ENCODE peak calls at places on chromosomes 5 and 9, in six cellular contexts. C is H1, D is K562, J is HCT116, E is HepG2, P is GM12878. F is an unnamed sample.

GRCh38 chr5:5271606-5272321 is 131.6 kb downstream of the ADAMTS16 start:
- DNase-seq in C (no peak), D (no peak), J (no peak), E (no peak), P (no peak), F (no peak)

GRCh38 chr9:94800424-94801117 is 74.1 kb downstream of the AOPEP start:
- DNase-seq in C (no peak), D (no peak), J (no peak), E (no peak), P (no peak), F (no peak)

GRCh38 chr5:153893809-153894208 is 144.9 kb downstream of the FAM114A2 start:
- DNase-seq in C (no peak), D (no peak), J (no peak), E (no peak), P (no peak), F (no peak)

GRCh38 chr5:59366784-59367183 is 526.7 kb downstream of the PDE4D start:
- DNase-seq in C (no peak), D (no peak), J (no peak), E (no peak), P (no peak), F (no peak)

GRCh38 chr9:14344846-14345585 is 31.1 kb upstream of the NFIB start:
- DNase-seq in C (no peak), D (no peak), J (no peak), E (no peak), P (no peak), F (no peak)

GRCh38 chr5:127810707-127811106 is 107.5 kb downstream of the CCDC192 start:
- DNase-seq in C (no peak), D (no peak), J (no peak), E (no peak), P (no peak), F (no peak)

GRCh38 chr5:93342563-93343061 is 238.4 kb downstream of the NR2F1-AS1 start:
- DNase-seq in C (no peak), D (no peak), J (no peak), E (no peak), P (peak), F (no peak)

GRCh38 chr9:112380102-112380581 is at the start of gene HSDL2:
- DNase-seq in C (no peak), D (peak), J (no peak), E (no peak), P (no peak), F (no peak)

GRCh38 chr9:38436708-38437107 is 12.5 kb upstream of the IGFBPL1 start:
- DNase-seq in C (no peak), D (no peak), J (no peak), E (no peak), P (no peak), F (no peak)

GRCh38 chr5:154038241-154038603 is 488 bp downstream of the FAM114A2 start:
- DNase-seq in C (no peak), D (peak), J (peak), E (peak), P (no peak), F (no peak)

GRCh38 chr5:8340739-8341344 is 471.9 kb downstream of the MTRR start:
- DNase-seq in C (peak), D (no peak), J (no peak), E (peak), P (no peak), F (no peak)

GRCh38 chr5:63563008-63563917 is 399.0 kb downstream of the HTR1A start:
- DNase-seq in C (no peak), D (no peak), J (no peak), E (no peak), P (no peak), F (no peak)

GRCh38 chr5:172692451-172692850 is 51.4 kb downstream of the NEURL1B start:
- DNase-seq in C (no peak), D (no peak), J (no peak), E (no peak), P (no peak), F (no peak)

GRCh38 chr9:95644377-95644776 is 127.6 kb upstream of the PTCH1 start:
- DNase-seq in C (no peak), D (no peak), J (no peak), E (no peak), P (no peak), F (no peak)

GRCh38 chr9:37528652-37529072 is 42.9 kb downstream of the POLR1E start:
- DNase-seq in C (no peak), D (no peak), J (no peak), E (no peak), P (no peak), F (no peak)

GRCh38 chr5:321726-322251 is 275 bp downstream of the AHRR start:
- DNase-seq in C (no peak), D (no peak), J (no peak), E (no peak), P (no peak), F (no peak)

GRCh38 chr5:95872333-95873268 is 50.1 kb upstream of the GLRX start:
- DNase-seq in C (no peak), D (no peak), J (no peak), E (no peak), P (no peak), F (no peak)

GRCh38 chr5:6161257-6161656 is 217.1 kb downstream of the MED10 start:
- DNase-seq in C (no peak), D (no peak), J (no peak), E (no peak), P (no peak), F (no peak)

GRCh38 chr9:21017092-21017491 is 14.3 kb downstream of the HACD4 start:
- DNase-seq in C (no peak), D (no peak), J (no peak), E (no peak), P (no peak), F (no peak)

GRCh38 chr5:151550146-151550545 is 41.0 kb downstream of the FAT2 start:
- DNase-seq in C (no peak), D (no peak), J (no peak), E (no peak), P (no peak), F (no peak)

GRCh38 chr5:139416651-139417050 is 12.8 kb upstream of the SPATA24 start:
- DNase-seq in C (no peak), D (no peak), J (no peak), E (no peak), P (no peak), F (no peak)

GRCh38 chr5:159038907-159039306 is 60.8 kb downstream of the EBF1 start:
- DNase-seq in C (no peak), D (no peak), J (no peak), E (no peak), P (no peak), F (no peak)

GRCh38 chr5:2204366-2205184 is 321.9 kb upstream of the IRX4 start:
- DNase-seq in C (no peak), D (no peak), J (no peak), E (no peak), P (no peak), F (no peak)

GRCh38 chr5:78929833-78930232 is 55.3 kb downstream of the ARSB start:
- DNase-seq in C (no peak), D (no peak), J (no peak), E (peak), P (no peak), F (no peak)

GRCh38 chr5:160054047-160054446 is 45.1 kb downstream of the TTC1 start:
- DNase-seq in C (no peak), D (no peak), J (no peak), E (no peak), P (no peak), F (no peak)

GRCh38 chr5:3237276-3237868 is 358.3 kb upstream of the IRX1 start:
- DNase-seq in C (no peak), D (no peak), J (no peak), E (no peak), P (no peak), F (no peak)

GRCh38 chr5:31845351-31845750 is 206.4 kb downstream of the PDZD2 start:
- DNase-seq in C (no peak), D (no peak), J (no peak), E (no peak), P (no peak), F (no peak)

GRCh38 chr5:108727639-108728565 is 19.8 kb upstream of the FER start:
- DNase-seq in C (peak), D (peak), J (peak), E (peak), P (no peak), F (peak)

DNA sequence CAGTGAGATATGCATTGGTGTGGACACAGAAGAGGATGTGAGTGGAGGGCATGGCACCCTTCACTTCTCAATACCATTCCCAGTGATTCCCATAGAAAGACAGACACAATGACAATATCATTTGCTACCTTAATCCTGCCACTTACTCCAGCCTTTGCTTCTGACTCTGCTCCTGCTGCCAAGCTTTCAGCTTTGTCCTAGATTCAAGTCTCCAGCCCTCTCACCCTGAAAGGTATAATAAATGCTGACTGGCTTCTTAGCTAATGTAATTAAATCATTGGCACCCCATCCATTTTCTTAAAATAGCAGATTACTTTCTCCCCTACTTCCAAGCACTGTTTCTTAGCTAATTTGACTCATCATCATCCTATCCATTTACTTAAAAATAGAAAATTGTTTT is 41.1 kb upstream of the CDC42SE2 start:
- DNase-seq in C (no peak), D (no peak), J (no peak), E (no peak), P (no peak), F (no peak)
- TF ChIP-seq ZNF274 in C (no peak), D (no peak), J (no peak), E (no peak), P (no peak), F (no peak)

DNA sequence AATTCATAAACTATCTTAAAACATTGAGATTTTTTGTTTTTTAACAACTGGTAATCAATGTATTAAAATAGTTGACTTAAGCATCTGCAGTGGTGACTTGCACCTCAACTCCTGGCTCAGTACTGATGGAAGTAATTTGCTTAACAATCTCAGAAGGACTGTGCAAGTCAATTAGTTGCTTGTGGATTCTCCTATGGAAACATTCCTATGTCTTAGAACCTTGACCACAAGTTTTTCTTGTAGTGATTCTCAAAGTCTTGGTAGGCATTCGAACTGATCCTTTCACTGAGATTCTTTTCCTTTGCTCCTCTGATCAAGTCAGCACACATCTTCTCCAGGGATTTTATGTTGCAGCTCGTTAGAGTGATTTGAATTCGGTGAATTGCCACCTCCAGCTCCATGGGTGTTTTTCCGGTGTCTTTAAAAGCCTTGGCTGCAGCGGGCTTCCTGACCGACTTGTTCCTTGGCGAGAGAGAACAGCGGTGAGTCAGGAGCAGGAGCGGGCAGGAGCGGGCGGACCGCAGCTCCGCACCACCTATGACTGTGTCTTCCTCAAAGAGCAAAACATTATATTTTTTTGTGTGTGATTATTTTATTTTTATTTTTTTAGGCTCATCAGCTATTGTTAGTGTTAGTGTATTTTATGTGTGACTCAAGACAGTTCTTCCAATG is 21.1 kb downstream of the HMGXB3 start:
- DNase-seq in C (no peak), D (no peak), J (peak), E (no peak), P (no peak), F (peak)
- TF ChIP-seq YY1 in C (no peak), D (no peak), J (no peak), E (no peak), P (no peak), F (no peak)

GRCh38 chr9:134436926-134437325 is 110.7 kb downstream of the RXRA start:
- DNase-seq in C (no peak), D (no peak), J (no peak), E (no peak), P (no peak), F (no peak)
- TF ChIP-seq ZNF274 in C (no peak), D (no peak), J (no peak), E (no peak), P (no peak), F (no peak)

GRCh38 chr9:34252670-34253459 is 74.0 kb downstream of the UBAP1 start:
- DNase-seq in C (peak), D (peak), J (peak), E (peak), P (no peak), F (peak)

GRCh38 chr9:34252016-34252415 is 73.2 kb downstream of the UBAP1 start:
- DNase-seq in C (no peak), D (no peak), J (no peak), E (no peak), P (no peak), F (no peak)

GRCh38 chr9:34254141-34254913 is 74.7 kb downstream of the KIF24 start:
- DNase-seq in C (no peak), D (no peak), J (peak), E (no peak), P (no peak), F (no peak)

GRCh38 chr9:34254966-34255825 is 73.9 kb downstream of the KIF24 start:
- DNase-seq in C (no peak), D (no peak), J (no peak), E (no peak), P (no peak), F (no peak)

GRCh38 chr9:34253460-34253837 is 74.6 kb downstream of the UBAP1 start:
- DNase-seq in C (no peak), D (no peak), J (no peak), E (no peak), P (no peak), F (no peak)
- TF ChIP-seq YY1 in C (no peak), D (no peak), J (no peak), E (no peak), P (no peak), F (no peak)

GRCh38 chr9:89047667-89048066 is 56.4 kb downstream of the S1PR3 start:
- DNase-seq in C (no peak), D (no peak), J (no peak), E (no peak), P (no peak), F (no peak)
- TF ChIP-seq ZNF274 in C (no peak), D (no peak), J (no peak), E (no peak), P (no peak), F (no peak)

DNA sequence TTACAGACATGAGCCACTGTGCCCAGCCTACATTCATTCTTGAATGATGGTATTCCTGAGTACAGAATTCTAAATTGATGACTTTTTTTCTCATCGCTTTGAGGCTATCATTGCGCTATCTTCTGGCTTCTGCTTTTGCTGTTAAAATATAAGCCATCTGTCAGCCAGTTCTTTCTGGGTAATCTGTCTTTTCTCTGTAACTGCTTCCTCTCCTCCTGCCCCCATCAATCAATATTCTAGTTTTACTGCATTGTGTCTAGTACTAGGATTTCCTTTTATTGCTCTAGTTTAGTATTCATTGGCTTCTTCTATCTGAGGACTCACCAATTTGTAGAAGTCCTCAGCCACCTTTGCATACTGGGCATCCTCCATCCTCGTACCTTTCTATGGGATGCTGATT is 88.9 kb downstream of the PLPP1 start:
- DNase-seq in C (no peak), D (no peak), J (no peak), E (no peak), P (no peak), F (no peak)
- TF ChIP-seq YY1 in C (no peak), D (no peak), J (no peak), E (no peak), P (no peak), F (no peak)